ENCODE peak calls at places on chromosomes 5 and 9, in seven cellular contexts. V, S, B, A, X, K and N are unnamed samples.
A peak's percentile ranks its signal among the peaks of the same experiment; 100 is the strongest.

GRCh38 chr9:91494751-91495150 is 71.1 kb upstream of the NFIL3 start:
- DNase-seq in B (no peak), K (no peak), V (no peak), X (no peak), S (no peak), A (no peak), N (no peak)

GRCh38 chr5:135186662-135187522 is 152.9 kb upstream of the PITX1 start:
- DNase-seq in B (no peak), A (no peak), S (no peak), V (no peak), X (no peak), K (no peak), N (no peak)

GRCh38 chr9:128102861-128103588 is 24.5 kb downstream of the PTGES2 start:
- DNase-seq in A (no peak), K (no peak), B (no peak), S (no peak), X (no peak), V (no peak), N (peak; percentile 55)

GRCh38 chr5:125199373-125199772 is 452.9 kb upstream of the ZNF608 start:
- DNase-seq in S (no peak), X (no peak), A (no peak), V (no peak), B (no peak), K (no peak), N (no peak)

GRCh38 chr9:250625-251024 is 36.0 kb downstream of the DOCK8 start:
- DNase-seq in X (no peak), K (no peak), A (no peak), V (no peak), S (no peak), B (no peak), N (no peak)

GRCh38 chr5:82802954-82803353 is 274.2 kb downstream of the TMEM167A start:
- DNase-seq in S (no peak), B (no peak), A (no peak), V (no peak), K (no peak), X (no peak), N (no peak)

GRCh38 chr9:12753931-12754330 is 20.9 kb upstream of the LURAP1L start:
- DNase-seq in X (no peak), S (no peak), B (no peak), A (no peak), V (no peak), K (no peak), N (no peak)

GRCh38 chr9:96379461-96379860 is 4.0 kb downstream of the SLC35D2 start:
- DNase-seq in B (no peak), K (no peak), S (no peak), X (no peak), A (no peak), V (no peak), N (no peak)

GRCh38 chr9:98780059-98780749 is 16.2 kb downstream of the ANKS6 start:
- DNase-seq in X (no peak), S (no peak), A (no peak), B (no peak), V (no peak), K (no peak), N (no peak)

GRCh38 chr5:68432682-68433081 is 217.1 kb downstream of the PIK3R1 start:
- DNase-seq in S (no peak), X (no peak), K (no peak), B (no peak), V (no peak), A (no peak), N (no peak)

GRCh38 chr9:76893395-76893932 is 12.4 kb downstream of the PRUNE2 start:
- DNase-seq in A (peak; percentile 72), V (no peak), X (no peak), K (no peak), S (no peak), B (peak; percentile 8), N (no peak)

GRCh38 chr5:113204525-113205161 is 228.0 kb downstream of the DCP2 start:
- DNase-seq in S (no peak), X (peak; percentile 20), A (no peak), V (no peak), K (no peak), B (no peak), N (peak; percentile 58)

GRCh38 chr9:134066546-134066922 is 1.3 kb downstream of the BRD3 start:
- DNase-seq in V (no peak), X (no peak), S (no peak), B (no peak), A (no peak), K (peak; percentile 44), N (no peak)